ENCODE peak calls at places on chromosomes 4 and X, in six cellular contexts. One of them, this sample, is unnamed.

GRCh38 chr4:102734116-102734515 is 26.7 kb downstream of the MANBA start:
- DNase-seq in foreskin fibroblast: no peak
- DNase-seq in upper lobe of left lung: no peak
- DNase-seq in suprapubic skin: no peak
- DNase-seq in B cell: no peak
- DNase-seq in PC-3: no peak
- DNase-seq in this sample: no peak

GRCh38 chr4:3442959-3443749 is 1.4 kb downstream of the HGFAC start:
- DNase-seq in foreskin fibroblast: peak
- DNase-seq in upper lobe of left lung: peak
- DNase-seq in suprapubic skin: no peak
- DNase-seq in B cell: peak
- DNase-seq in PC-3: peak
- DNase-seq in this sample: peak

GRCh38 chr4:168995537-168996295 is 14.3 kb downstream of the CBR4 start:
- DNase-seq in foreskin fibroblast: peak
- DNase-seq in upper lobe of left lung: no peak
- DNase-seq in suprapubic skin: no peak
- DNase-seq in B cell: no peak
- DNase-seq in PC-3: peak
- DNase-seq in this sample: no peak

GRCh38 chr4:113537183-113537977 is 224.2 kb downstream of the CAMK2D start:
- DNase-seq in foreskin fibroblast: no peak
- DNase-seq in upper lobe of left lung: no peak
- DNase-seq in suprapubic skin: no peak
- DNase-seq in B cell: no peak
- DNase-seq in PC-3: no peak
- DNase-seq in this sample: no peak

GRCh38 chr4:42404001-42404400 is 6.7 kb downstream of the SHISA3 start:
- DNase-seq in foreskin fibroblast: no peak
- DNase-seq in upper lobe of left lung: no peak
- DNase-seq in suprapubic skin: no peak
- DNase-seq in B cell: no peak
- DNase-seq in PC-3: peak
- DNase-seq in this sample: no peak

GRCh38 chrX:48648299-48648698 is 35.3 kb upstream of the WAS start:
- DNase-seq in foreskin fibroblast: peak
- DNase-seq in upper lobe of left lung: peak
- DNase-seq in suprapubic skin: no peak
- DNase-seq in B cell: peak
- DNase-seq in PC-3: peak
- DNase-seq in this sample: peak

GRCh38 chr4:581181-581580 is 5.1 kb upstream of the TMEM271 start:
- DNase-seq in foreskin fibroblast: no peak
- DNase-seq in upper lobe of left lung: no peak
- DNase-seq in suprapubic skin: no peak
- DNase-seq in B cell: no peak
- DNase-seq in PC-3: no peak
- DNase-seq in this sample: no peak

GRCh38 chrX:101263766-101264165 is 27.4 kb downstream of the TAF7L start:
- DNase-seq in foreskin fibroblast: peak
- DNase-seq in upper lobe of left lung: no peak
- DNase-seq in suprapubic skin: no peak
- DNase-seq in B cell: no peak
- DNase-seq in PC-3: no peak
- DNase-seq in this sample: no peak

GRCh38 chrX:98607739-98608138 is 1724.0 kb downstream of the RPA4 start:
- DNase-seq in foreskin fibroblast: no peak
- DNase-seq in upper lobe of left lung: no peak
- DNase-seq in suprapubic skin: no peak
- DNase-seq in B cell: no peak
- DNase-seq in PC-3: no peak
- DNase-seq in this sample: no peak

GRCh38 chr4:16750882-16751642 is 147.4 kb downstream of the LDB2 start:
- DNase-seq in foreskin fibroblast: no peak
- DNase-seq in upper lobe of left lung: no peak
- DNase-seq in suprapubic skin: no peak
- DNase-seq in B cell: no peak
- DNase-seq in PC-3: no peak
- DNase-seq in this sample: no peak

GRCh38 chr4:165394275-165394674 is 15.5 kb downstream of the CPE start:
- DNase-seq in foreskin fibroblast: no peak
- DNase-seq in upper lobe of left lung: no peak
- DNase-seq in suprapubic skin: no peak
- DNase-seq in B cell: no peak
- DNase-seq in PC-3: peak
- DNase-seq in this sample: no peak

GRCh38 chr4:32689520-32689919 is 1969.4 kb downstream of the PCDH7 start:
- DNase-seq in foreskin fibroblast: peak
- DNase-seq in upper lobe of left lung: no peak
- DNase-seq in suprapubic skin: no peak
- DNase-seq in B cell: no peak
- DNase-seq in PC-3: peak
- DNase-seq in this sample: no peak

GRCh38 chr4:80931645-80932215 is 98.8 kb upstream of the BMP3 start:
- DNase-seq in foreskin fibroblast: peak
- DNase-seq in upper lobe of left lung: no peak
- DNase-seq in suprapubic skin: no peak
- DNase-seq in B cell: no peak
- DNase-seq in PC-3: no peak
- DNase-seq in this sample: no peak

GRCh38 chr4:26284536-26284935 is 36.3 kb upstream of the RBPJ start:
- DNase-seq in foreskin fibroblast: no peak
- DNase-seq in upper lobe of left lung: no peak
- DNase-seq in suprapubic skin: no peak
- DNase-seq in B cell: no peak
- DNase-seq in PC-3: peak
- DNase-seq in this sample: no peak

GRCh38 chr4:1898681-1899080 is 27.5 kb downstream of the NSD2 start:
- DNase-seq in foreskin fibroblast: peak
- DNase-seq in upper lobe of left lung: no peak
- DNase-seq in suprapubic skin: no peak
- DNase-seq in B cell: no peak
- DNase-seq in PC-3: no peak
- DNase-seq in this sample: no peak

GRCh38 chr4:119665718-119666117 is 37.1 kb upstream of the PDE5A start:
- DNase-seq in foreskin fibroblast: no peak
- DNase-seq in upper lobe of left lung: no peak
- DNase-seq in suprapubic skin: no peak
- DNase-seq in B cell: no peak
- DNase-seq in PC-3: no peak
- DNase-seq in this sample: no peak

GRCh38 chr4:128286474-128287158 is 997 bp downstream of the PGRMC2 start:
- DNase-seq in foreskin fibroblast: peak
- DNase-seq in upper lobe of left lung: no peak
- DNase-seq in suprapubic skin: no peak
- DNase-seq in B cell: peak
- DNase-seq in PC-3: peak
- DNase-seq in this sample: no peak

GRCh38 chrX:73683236-73683859 is 120.4 kb downstream of the CHIC1 start:
- DNase-seq in foreskin fibroblast: peak
- DNase-seq in upper lobe of left lung: no peak
- DNase-seq in suprapubic skin: no peak
- DNase-seq in B cell: no peak
- DNase-seq in PC-3: peak
- DNase-seq in this sample: no peak

GRCh38 chrX:34638116-34638515 is 19.0 kb downstream of the TMEM47 start:
- DNase-seq in foreskin fibroblast: peak
- DNase-seq in upper lobe of left lung: no peak
- DNase-seq in suprapubic skin: no peak
- DNase-seq in B cell: no peak
- DNase-seq in PC-3: peak
- DNase-seq in this sample: no peak

GRCh38 chrX:39857780-39858179 is 240.0 kb downstream of the BCOR start:
- DNase-seq in foreskin fibroblast: no peak
- DNase-seq in upper lobe of left lung: no peak
- DNase-seq in suprapubic skin: no peak
- DNase-seq in B cell: no peak
- DNase-seq in PC-3: peak
- DNase-seq in this sample: no peak

GRCh38 chrX:39866229-39866628 is 231.5 kb downstream of the BCOR start:
- DNase-seq in foreskin fibroblast: no peak
- DNase-seq in upper lobe of left lung: no peak
- DNase-seq in suprapubic skin: no peak
- DNase-seq in B cell: no peak
- DNase-seq in PC-3: no peak
- DNase-seq in this sample: no peak

GRCh38 chrX:39859991-39860861 is 237.5 kb downstream of the BCOR start:
- DNase-seq in foreskin fibroblast: peak
- DNase-seq in upper lobe of left lung: peak
- DNase-seq in suprapubic skin: no peak
- DNase-seq in B cell: no peak
- DNase-seq in PC-3: peak
- DNase-seq in this sample: no peak

DNA sequence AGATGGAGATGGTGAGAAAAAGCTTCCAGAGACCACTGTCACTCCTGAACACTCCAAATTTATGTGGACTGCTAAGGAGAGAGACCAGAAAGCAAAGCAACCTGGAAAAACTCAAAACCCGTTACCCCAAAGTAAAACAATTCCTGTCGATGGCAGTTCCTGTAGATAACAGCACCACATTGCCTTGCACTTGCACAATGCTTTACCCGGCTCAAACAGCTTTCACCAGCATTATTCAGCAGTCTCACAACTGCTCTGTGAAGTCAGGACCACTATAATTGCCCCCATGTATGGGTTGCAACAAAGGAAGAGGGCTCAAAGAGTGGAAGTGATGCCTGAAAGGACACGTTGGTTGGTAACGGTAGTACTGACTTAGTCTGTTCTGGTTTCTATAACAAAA is 234.8 kb downstream of the BCOR start:
- DNase-seq in foreskin fibroblast: no peak
- DNase-seq in upper lobe of left lung: no peak
- DNase-seq in suprapubic skin: no peak
- DNase-seq in B cell: no peak
- DNase-seq in PC-3: no peak
- DNase-seq in this sample: no peak
- TF ChIP-seq CTCF in foreskin fibroblast: no peak
- TF ChIP-seq CTCF in upper lobe of left lung: no peak
- TF ChIP-seq CTCF in suprapubic skin: no peak
- TF ChIP-seq CTCF in B cell: no peak
- TF ChIP-seq CTCF in PC-3: no peak
- TF ChIP-seq CTCF in this sample: no peak

DNA sequence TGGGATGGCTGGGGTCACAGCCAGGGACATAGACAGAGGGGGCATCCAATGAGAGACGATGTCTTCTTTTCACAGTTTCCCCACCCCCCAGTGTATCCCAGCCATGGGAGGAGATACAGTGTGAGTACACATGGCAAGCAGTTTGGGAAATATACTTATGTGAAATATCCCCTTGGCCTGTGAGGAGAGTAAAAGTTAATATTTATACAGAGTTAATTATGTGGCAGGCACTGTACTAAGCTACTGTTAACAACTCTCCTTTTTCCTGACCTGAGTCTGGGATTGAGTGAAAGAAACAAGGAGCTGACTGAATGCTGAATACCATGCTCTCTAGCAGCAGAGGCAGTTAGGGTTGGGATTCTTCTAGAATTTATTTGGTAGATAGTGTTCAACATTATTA is 35.3 kb downstream of the HCCS start:
- DNase-seq in foreskin fibroblast: no peak
- DNase-seq in upper lobe of left lung: no peak
- DNase-seq in suprapubic skin: no peak
- DNase-seq in B cell: no peak
- DNase-seq in PC-3: no peak
- DNase-seq in this sample: no peak
- TF ChIP-seq CTCF in foreskin fibroblast: no peak
- TF ChIP-seq CTCF in upper lobe of left lung: no peak
- TF ChIP-seq CTCF in suprapubic skin: no peak
- TF ChIP-seq CTCF in B cell: no peak
- TF ChIP-seq CTCF in PC-3: no peak
- TF ChIP-seq CTCF in this sample: no peak

GRCh38 chr4:5825642-5826041 is 67.2 kb downstream of the CRMP1 start:
- DNase-seq in foreskin fibroblast: no peak
- DNase-seq in upper lobe of left lung: no peak
- DNase-seq in suprapubic skin: no peak
- DNase-seq in B cell: no peak
- DNase-seq in PC-3: no peak
- DNase-seq in this sample: no peak
- TF ChIP-seq CTCF in foreskin fibroblast: no peak
- TF ChIP-seq CTCF in upper lobe of left lung: no peak
- TF ChIP-seq CTCF in suprapubic skin: no peak
- TF ChIP-seq CTCF in B cell: no peak
- TF ChIP-seq CTCF in PC-3: no peak
- TF ChIP-seq CTCF in this sample: no peak

DNA sequence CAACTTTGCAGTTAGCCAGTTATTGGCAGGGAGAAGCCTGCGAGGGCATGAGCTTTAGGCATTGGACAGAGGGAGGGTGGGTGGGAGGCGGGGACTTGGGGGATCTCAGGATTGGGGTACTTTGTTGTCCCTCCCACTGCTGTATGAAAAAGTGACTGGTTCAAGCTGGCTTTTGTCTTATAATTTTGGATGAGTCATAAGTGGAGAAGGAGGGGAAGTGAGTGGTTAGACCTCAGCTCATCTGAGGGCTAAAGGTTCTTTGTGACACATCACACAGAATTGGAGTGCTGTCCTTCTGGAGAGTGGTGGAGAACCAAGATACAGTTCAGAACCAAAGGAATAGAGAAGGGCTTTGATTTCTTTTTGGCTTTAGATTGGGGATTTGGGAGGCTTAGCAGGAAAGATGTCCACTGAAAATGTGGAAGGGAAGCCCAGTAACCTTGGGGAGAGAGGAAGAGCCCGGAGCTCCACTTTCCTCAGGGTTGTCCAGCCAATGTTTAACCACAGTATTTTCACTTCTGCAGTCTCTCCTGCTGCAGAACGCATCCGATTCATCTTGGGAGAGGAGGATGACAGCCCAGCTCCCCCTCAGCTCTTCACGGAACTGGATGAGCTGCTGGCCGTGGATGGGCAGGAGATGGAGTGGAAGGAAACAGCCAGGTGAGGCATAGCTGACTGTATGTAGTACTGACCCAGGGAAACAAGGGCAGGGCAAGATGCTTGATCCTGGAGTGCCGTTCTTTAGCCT is at the start of gene SLC4A4:
- DNase-seq in foreskin fibroblast: peak
- DNase-seq in upper lobe of left lung: no peak
- DNase-seq in suprapubic skin: no peak
- DNase-seq in B cell: no peak
- DNase-seq in PC-3: peak
- DNase-seq in this sample: no peak
- TF ChIP-seq CTCF in foreskin fibroblast: no peak
- TF ChIP-seq CTCF in upper lobe of left lung: no peak
- TF ChIP-seq CTCF in suprapubic skin: no peak
- TF ChIP-seq CTCF in B cell: no peak
- TF ChIP-seq CTCF in PC-3: no peak
- TF ChIP-seq CTCF in this sample: no peak